ENCODE peak calls at places on chromosomes 6 and 20, in seven cellular contexts. A is activated T-helper 9 cell treated with anti-CD3 and anti-CD28 coated beads, Interleukin-2, amount 50 U/mL, for 16 hours; G is AG10803; J is H1; E is stimulated activated CD4-positive, alpha-beta T cell treated with anti-CD3 and anti-CD28 coated beads, Interleukin-12 subunit alpha, Interleukin-12 subunit beta, amount 100 ng/mL, for 48 hours; Q is NT2/D1; S is stimulated activated CD8-positive, alpha-beta memory T cell treated with anti-CD3 and anti-CD28 coated beads, Interleukin-7, amount 100 ng/mL, for 24 hours. V is an unnamed sample.
A peak's percentile ranks its signal among the peaks of the same experiment; 100 is the strongest.

GRCh38 chr6:149489967-149490366 is 5.2 kb upstream of the ZC3H12D start:
- DNase-seq in A (no peak), G (no peak), J (no peak), E (no peak), Q (no peak), S (no peak), V (no peak)

GRCh38 chr20:56988446-56988845 is 278.0 kb downstream of the BMP7 start:
- DNase-seq in A (no peak), G (no peak), J (no peak), E (no peak), Q (no peak), S (no peak), V (no peak)

GRCh38 chr6:140256213-140256612 is 881.8 kb upstream of the CITED2 start:
- DNase-seq in A (no peak), G (no peak), J (no peak), E (no peak), Q (no peak), S (no peak), V (no peak)

GRCh38 chr6:3323696-3324261 is 65.0 kb downstream of the PSMG4 start:
- DNase-seq in A (no peak), G (no peak), J (no peak), E (no peak), Q (no peak), S (no peak), V (no peak)

GRCh38 chr20:60804918-60805631 is 447.0 kb upstream of the CDH4 start:
- DNase-seq in A (no peak), G (no peak), J (no peak), E (no peak), Q (no peak), S (no peak), V (no peak)

GRCh38 chr6:147508073-147508870 is at the start of gene SAMD5:
- DNase-seq in A (no peak), G (peak; percentile 36), J (peak; percentile 29), E (no peak), Q (no peak), S (no peak), V (peak; percentile 27)

GRCh38 chr20:51496964-51497363 is 45.6 kb downstream of the NFATC2 start:
- DNase-seq in A (no peak), G (no peak), J (no peak), E (no peak), Q (no peak), S (no peak), V (no peak)

GRCh38 chr6:15322184-15322583 is 76.3 kb downstream of the JARID2 start:
- DNase-seq in A (no peak), G (no peak), J (no peak), E (no peak), Q (no peak), S (no peak), V (no peak)

GRCh38 chr6:55069132-55069781 is 105.1 kb upstream of the HCRTR2 start:
- DNase-seq in A (no peak), G (peak; percentile 73), J (peak; percentile 2), E (no peak), Q (peak; percentile 9), S (no peak), V (no peak)

GRCh38 chr20:4267242-4267641 is 251.9 kb upstream of the RNF24 start:
- DNase-seq in A (no peak), G (no peak), J (no peak), E (no peak), Q (no peak), S (no peak), V (no peak)

GRCh38 chr6:4398806-4399205 is 263.4 kb upstream of the ECI2 start:
- DNase-seq in A (no peak), G (peak; percentile 44), J (no peak), E (no peak), Q (no peak), S (no peak), V (no peak)

GRCh38 chr20:23240519-23240918 is 110.1 kb upstream of the NXT1 start:
- DNase-seq in A (no peak), G (no peak), J (no peak), E (no peak), Q (no peak), S (no peak), V (no peak)

GRCh38 chr6:15555101-15556038 is 107.5 kb downstream of the DTNBP1 start:
- DNase-seq in A (no peak), G (no peak), J (no peak), E (no peak), Q (no peak), S (no peak), V (no peak)

GRCh38 chr6:20692023-20692422 is 157.8 kb downstream of the CDKAL1 start:
- DNase-seq in A (no peak), G (peak; percentile 37), J (no peak), E (no peak), Q (no peak), S (no peak), V (no peak)

GRCh38 chr6:28522594-28523557 is 2.8 kb upstream of the GPX5 start:
- DNase-seq in A (no peak), G (no peak), J (no peak), E (no peak), Q (no peak), S (no peak), V (no peak)

GRCh38 chr20:41499961-41500725 is 118.0 kb downstream of the CHD6 start:
- DNase-seq in A (no peak), G (peak; percentile 94), J (no peak), E (no peak), Q (no peak), S (no peak), V (no peak)

GRCh38 chr20:21270806-21271205 is 32.3 kb upstream of the XRN2 start:
- DNase-seq in A (no peak), G (no peak), J (no peak), E (no peak), Q (no peak), S (no peak), V (no peak)

GRCh38 chr20:10603378-10603777 is 70.4 kb downstream of the JAG1 start:
- DNase-seq in A (no peak), G (no peak), J (no peak), E (peak; percentile 8), Q (no peak), S (no peak), V (no peak)

GRCh38 chr6:32973934-32974333 is 5.5 kb downstream of the BRD2 start:
- DNase-seq in A (no peak), G (peak; percentile 44), J (no peak), E (no peak), Q (no peak), S (no peak), V (no peak)

GRCh38 chr6:114315841-114316595 is 26.8 kb downstream of the HS3ST5 start:
- DNase-seq in A (no peak), G (no peak), J (no peak), E (no peak), Q (no peak), S (no peak), V (no peak)

GRCh38 chr20:31869673-31869941 is 720 bp downstream of the DUSP15 start:
- DNase-seq in A (no peak), G (no peak), J (no peak), E (no peak), Q (no peak), S (no peak), V (no peak)

GRCh38 chr6:130337534-130337933 is 28.3 kb upstream of the TMEM200A start:
- DNase-seq in A (no peak), G (no peak), J (no peak), E (no peak), Q (no peak), S (no peak), V (no peak)

GRCh38 chr6:24923885-24924401 is 11.8 kb downstream of the RIPOR2 start:
- DNase-seq in A (no peak), G (no peak), J (no peak), E (no peak), Q (peak; percentile 40), S (no peak), V (no peak)

GRCh38 chr6:42013134-42013516 is 37.2 kb upstream of the TAF8 start:
- DNase-seq in A (no peak), G (peak; percentile 16), J (no peak), E (no peak), Q (no peak), S (no peak), V (no peak)

GRCh38 chr6:52584203-52584602 is 7.3 kb upstream of the TRAM2 start:
- DNase-seq in A (no peak), G (no peak), J (no peak), E (no peak), Q (no peak), S (no peak), V (no peak)

GRCh38 chr6:166697113-166697512 is 70.1 kb upstream of the RPS6KA2 start:
- DNase-seq in A (no peak), G (no peak), J (no peak), E (no peak), Q (no peak), S (no peak), V (no peak)

GRCh38 chr6:83193747-83194582 is 808 bp downstream of the RWDD2A start:
- DNase-seq in A (peak; percentile 11), G (peak; percentile 21), J (peak; percentile 46), E (no peak), Q (no peak), S (no peak), V (peak; percentile 19)

GRCh38 chr20:5996765-5997164 is 46.3 kb downstream of the MCM8 start:
- DNase-seq in A (no peak), G (no peak), J (no peak), E (no peak), Q (no peak), S (no peak), V (peak; percentile 15)

GRCh38 chr6:134774244-134774643 is 175.7 kb downstream of the ALDH8A1 start:
- DNase-seq in A (no peak), G (peak; percentile 35), J (no peak), E (no peak), Q (no peak), S (no peak), V (no peak)

GRCh38 chr6:52389626-52390360 is 27.8 kb downstream of the PAQR8 start:
- DNase-seq in A (peak; percentile 13), G (peak; percentile 31), J (no peak), E (no peak), Q (no peak), S (no peak), V (peak; percentile 38)

GRCh38 chr6:44530209-44530909 is 142.9 kb downstream of the CDC5L start:
- DNase-seq in A (no peak), G (no peak), J (no peak), E (no peak), Q (no peak), S (no peak), V (no peak)

GRCh38 chr6:10418862-10419748 is 4.2 kb upstream of the TFAP2A start:
- DNase-seq in A (no peak), G (no peak), J (no peak), E (no peak), Q (no peak), S (no peak), V (no peak)

GRCh38 chr20:39105551-39105950 is 143.4 kb downstream of the DHX35 start:
- DNase-seq in A (no peak), G (no peak), J (no peak), E (peak; percentile 3), Q (no peak), S (no peak), V (no peak)

GRCh38 chr6:24908555-24908954 is 27.2 kb downstream of the RIPOR2 start:
- DNase-seq in A (no peak), G (peak; percentile 59), J (no peak), E (no peak), Q (no peak), S (no peak), V (no peak)

V was measured in GM12892.